ENCODE peak calls at places on chromosomes 1 and 21, in nine cellular contexts. One of them, this sample, is unnamed. For H3K27me3, the result is how much of the 10 kb centered on the place peaks cover.

GRCh38 chr1:44377925-44378784 is 23.1 kb upstream of the ERI3 start:
- DNase-seq in mesenchymal stem cell: peak
- DNase-seq in left lung: no peak
- DNase-seq in psoas muscle: no peak
- DNase-seq in effector memory CD4-positive, alpha-beta T cell: no peak
- DNase-seq in PC-3: peak
- DNase-seq in CD8-positive, alpha-beta T cell: peak
- DNase-seq in IMR-90: peak
- DNase-seq in thoracic aorta: no peak
- DNase-seq in this sample: peak

GRCh38 chr1:28111157-28111556 is 22.7 kb upstream of the EYA3 start:
- DNase-seq in thoracic aorta: no peak
- DNase-seq in psoas muscle: no peak
- DNase-seq in PC-3: peak
- DNase-seq in effector memory CD4-positive, alpha-beta T cell: no peak
- DNase-seq in IMR-90: no peak
- DNase-seq in mesenchymal stem cell: no peak
- DNase-seq in CD8-positive, alpha-beta T cell: no peak
- DNase-seq in left lung: no peak
- DNase-seq in this sample: no peak

GRCh38 chr1:26820784-26821269 is 5.7 kb upstream of the ZDHHC18 start:
- DNase-seq in psoas muscle: no peak
- DNase-seq in effector memory CD4-positive, alpha-beta T cell: no peak
- DNase-seq in IMR-90: no peak
- DNase-seq in CD8-positive, alpha-beta T cell: peak
- DNase-seq in thoracic aorta: no peak
- DNase-seq in PC-3: no peak
- DNase-seq in left lung: no peak
- DNase-seq in mesenchymal stem cell: no peak
- DNase-seq in this sample: no peak

GRCh38 chr1:26337625-26338024 is 16.3 kb downstream of the CRYBG2 start:
- DNase-seq in PC-3: no peak
- DNase-seq in thoracic aorta: no peak
- DNase-seq in effector memory CD4-positive, alpha-beta T cell: no peak
- DNase-seq in CD8-positive, alpha-beta T cell: no peak
- DNase-seq in psoas muscle: no peak
- DNase-seq in IMR-90: no peak
- DNase-seq in mesenchymal stem cell: no peak
- DNase-seq in left lung: no peak
- DNase-seq in this sample: no peak

GRCh38 chr1:210299501-210299900 is 29.2 kb upstream of the HHAT start:
- DNase-seq in effector memory CD4-positive, alpha-beta T cell: no peak
- DNase-seq in mesenchymal stem cell: no peak
- DNase-seq in thoracic aorta: no peak
- DNase-seq in left lung: no peak
- DNase-seq in CD8-positive, alpha-beta T cell: no peak
- DNase-seq in psoas muscle: no peak
- DNase-seq in PC-3: no peak
- DNase-seq in IMR-90: no peak
- DNase-seq in this sample: no peak

GRCh38 chr21:45125347-45125746 is 51.0 kb downstream of the ADARB1 start:
- DNase-seq in effector memory CD4-positive, alpha-beta T cell: no peak
- DNase-seq in IMR-90: no peak
- DNase-seq in mesenchymal stem cell: no peak
- DNase-seq in PC-3: no peak
- DNase-seq in psoas muscle: no peak
- DNase-seq in CD8-positive, alpha-beta T cell: no peak
- DNase-seq in thoracic aorta: no peak
- DNase-seq in left lung: no peak
- DNase-seq in this sample: no peak

GRCh38 chr1:164838786-164839185 is 279.8 kb downstream of the PBX1 start:
- DNase-seq in thoracic aorta: no peak
- DNase-seq in left lung: no peak
- DNase-seq in mesenchymal stem cell: no peak
- DNase-seq in PC-3: no peak
- DNase-seq in psoas muscle: no peak
- DNase-seq in effector memory CD4-positive, alpha-beta T cell: no peak
- DNase-seq in IMR-90: no peak
- DNase-seq in CD8-positive, alpha-beta T cell: no peak
- DNase-seq in this sample: no peak

GRCh38 chr1:169571450-169571849 is 14.8 kb downstream of the F5 start:
- DNase-seq in thoracic aorta: no peak
- DNase-seq in IMR-90: no peak
- DNase-seq in effector memory CD4-positive, alpha-beta T cell: no peak
- DNase-seq in mesenchymal stem cell: no peak
- DNase-seq in CD8-positive, alpha-beta T cell: no peak
- DNase-seq in psoas muscle: no peak
- DNase-seq in PC-3: no peak
- DNase-seq in left lung: no peak
- DNase-seq in this sample: no peak

GRCh38 chr1:110513511-110513910 is 5.5 kb downstream of the KCNA10 start:
- DNase-seq in left lung: no peak
- DNase-seq in effector memory CD4-positive, alpha-beta T cell: no peak
- DNase-seq in mesenchymal stem cell: no peak
- DNase-seq in PC-3: peak
- DNase-seq in CD8-positive, alpha-beta T cell: no peak
- DNase-seq in IMR-90: no peak
- DNase-seq in psoas muscle: no peak
- DNase-seq in thoracic aorta: no peak
- DNase-seq in this sample: no peak

GRCh38 chr21:17352937-17353655 is 159.7 kb upstream of the CXADR start:
- DNase-seq in psoas muscle: no peak
- DNase-seq in CD8-positive, alpha-beta T cell: no peak
- DNase-seq in thoracic aorta: no peak
- DNase-seq in mesenchymal stem cell: no peak
- DNase-seq in left lung: no peak
- DNase-seq in PC-3: no peak
- DNase-seq in IMR-90: no peak
- DNase-seq in effector memory CD4-positive, alpha-beta T cell: no peak
- DNase-seq in this sample: no peak

GRCh38 chr21:14533555-14534400 is 12.3 kb downstream of the SAMSN1 start:
- DNase-seq in mesenchymal stem cell: peak
- DNase-seq in IMR-90: no peak
- DNase-seq in psoas muscle: no peak
- DNase-seq in thoracic aorta: no peak
- DNase-seq in left lung: no peak
- DNase-seq in effector memory CD4-positive, alpha-beta T cell: peak
- DNase-seq in CD8-positive, alpha-beta T cell: peak
- DNase-seq in PC-3: peak
- DNase-seq in this sample: no peak

GRCh38 chr1:41465741-41466140 is 18.7 kb downstream of the EDN2 start:
- DNase-seq in PC-3: no peak
- DNase-seq in thoracic aorta: no peak
- DNase-seq in IMR-90: no peak
- DNase-seq in left lung: no peak
- DNase-seq in CD8-positive, alpha-beta T cell: no peak
- DNase-seq in mesenchymal stem cell: no peak
- DNase-seq in effector memory CD4-positive, alpha-beta T cell: no peak
- DNase-seq in psoas muscle: no peak
- DNase-seq in this sample: no peak

GRCh38 chr1:164308101-164308500 is 250.9 kb upstream of the PBX1 start:
- DNase-seq in IMR-90: no peak
- DNase-seq in effector memory CD4-positive, alpha-beta T cell: no peak
- DNase-seq in psoas muscle: no peak
- DNase-seq in mesenchymal stem cell: no peak
- DNase-seq in thoracic aorta: no peak
- DNase-seq in left lung: no peak
- DNase-seq in PC-3: no peak
- DNase-seq in CD8-positive, alpha-beta T cell: no peak
- DNase-seq in this sample: no peak

GRCh38 chr21:19343711-19344110 is 940.1 kb upstream of the TMPRSS15 start:
- DNase-seq in psoas muscle: no peak
- DNase-seq in mesenchymal stem cell: no peak
- DNase-seq in effector memory CD4-positive, alpha-beta T cell: no peak
- DNase-seq in CD8-positive, alpha-beta T cell: no peak
- DNase-seq in thoracic aorta: no peak
- DNase-seq in IMR-90: no peak
- DNase-seq in PC-3: no peak
- DNase-seq in left lung: no peak
- DNase-seq in this sample: no peak
- H3K27me3 ChIP-seq in psoas muscle: under half
- H3K27me3 ChIP-seq in mesenchymal stem cell: under half
- H3K27me3 ChIP-seq in effector memory CD4-positive, alpha-beta T cell: under half
- H3K27me3 ChIP-seq in CD8-positive, alpha-beta T cell: under half
- H3K27me3 ChIP-seq in thoracic aorta: under half
- H3K27me3 ChIP-seq in IMR-90: under half
- H3K27me3 ChIP-seq in PC-3: under half
- H3K27me3 ChIP-seq in left lung: under half
- H3K27me3 ChIP-seq in this sample: under half

DNA sequence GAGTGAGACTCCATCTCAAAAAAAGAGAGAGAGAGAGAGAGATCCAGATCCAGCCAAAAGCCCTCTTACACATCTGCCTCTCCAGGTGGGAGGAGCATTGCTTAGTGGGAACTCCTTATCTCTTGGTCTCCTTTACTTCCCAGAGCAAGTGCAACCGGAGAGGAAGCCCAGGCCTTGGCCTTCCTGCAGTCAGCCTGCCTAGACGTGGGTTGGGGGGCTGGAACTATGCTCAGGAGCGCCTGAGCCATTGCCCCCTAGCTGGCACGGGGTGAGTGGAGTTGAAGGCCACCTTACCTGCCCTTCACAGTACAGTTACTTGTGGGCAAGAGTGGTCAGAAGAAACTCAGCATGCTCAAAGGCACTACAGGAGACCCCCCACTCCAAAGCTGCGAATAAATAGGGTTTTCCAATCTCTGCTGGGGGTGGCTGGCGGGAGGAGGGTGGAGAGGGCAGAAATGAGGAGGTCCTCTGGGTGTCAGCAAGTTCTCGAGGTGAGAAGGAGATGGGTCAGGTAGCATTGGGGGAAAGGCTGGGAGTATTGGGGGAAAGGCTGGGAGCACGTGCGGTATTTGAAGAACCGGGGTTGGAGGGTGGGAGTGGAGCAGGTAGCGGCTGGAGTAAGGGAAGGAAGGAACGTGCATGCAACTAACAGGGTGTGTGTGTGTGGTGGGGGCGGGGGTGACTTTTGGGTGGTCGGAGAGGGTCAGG is 4.7 kb upstream of the DMBX1 start:
- DNase-seq in effector memory CD4-positive, alpha-beta T cell: no peak
- DNase-seq in PC-3: no peak
- DNase-seq in thoracic aorta: no peak
- DNase-seq in psoas muscle: no peak
- DNase-seq in mesenchymal stem cell: no peak
- DNase-seq in CD8-positive, alpha-beta T cell: no peak
- DNase-seq in IMR-90: no peak
- DNase-seq in left lung: peak
- DNase-seq in this sample: no peak
- H3K27me3 ChIP-seq in effector memory CD4-positive, alpha-beta T cell: under half
- H3K27me3 ChIP-seq in PC-3: under half
- H3K27me3 ChIP-seq in thoracic aorta: under half
- H3K27me3 ChIP-seq in psoas muscle: under half
- H3K27me3 ChIP-seq in mesenchymal stem cell: half or more
- H3K27me3 ChIP-seq in CD8-positive, alpha-beta T cell: under half
- H3K27me3 ChIP-seq in IMR-90: half or more
- H3K27me3 ChIP-seq in left lung: half or more
- H3K27me3 ChIP-seq in this sample: half or more

DNA sequence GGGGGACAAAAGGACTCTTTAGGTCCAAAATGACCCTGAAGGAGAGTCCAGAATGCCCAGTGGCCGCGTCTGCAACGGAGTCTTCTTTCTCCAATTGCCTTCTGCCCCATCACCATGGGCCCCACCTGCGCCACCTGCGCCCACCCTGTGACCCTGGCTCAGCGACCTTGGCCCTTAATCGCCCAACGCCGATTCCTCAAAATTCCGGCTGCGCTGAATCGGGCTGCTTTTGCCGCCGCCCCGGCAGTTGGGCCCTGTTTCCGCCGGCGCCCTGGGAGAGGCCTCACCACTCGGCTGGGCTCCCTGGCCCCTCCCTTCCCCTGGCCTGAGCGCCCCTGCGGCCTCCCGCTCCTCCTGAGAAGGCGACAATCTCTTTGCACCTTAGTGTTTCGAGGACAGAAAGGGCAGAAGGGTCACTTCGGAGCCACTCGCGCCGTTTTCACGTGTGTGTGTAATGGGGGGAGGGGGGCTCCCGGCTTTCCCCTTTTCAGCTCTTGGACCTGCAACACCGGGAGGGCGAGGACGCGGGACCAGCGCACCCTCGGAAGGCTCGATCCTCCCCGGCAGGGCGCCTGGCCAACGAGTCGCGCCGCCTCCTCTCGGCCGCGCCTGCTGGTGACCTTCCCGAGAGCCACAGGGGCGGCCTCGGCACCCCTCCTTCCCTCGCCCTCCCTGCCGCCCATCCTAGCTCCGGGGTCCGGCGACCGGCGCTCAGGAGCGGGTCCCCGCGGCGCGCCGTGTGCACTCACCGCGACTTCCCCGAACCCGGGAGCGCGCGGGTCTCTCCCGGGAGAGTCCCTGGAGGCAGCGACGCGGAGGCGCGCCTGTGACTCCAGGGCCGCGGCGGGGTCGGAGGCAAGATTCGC is 522 bp upstream of the SIM2 start:
- DNase-seq in mesenchymal stem cell: no peak
- DNase-seq in PC-3: peak
- DNase-seq in psoas muscle: peak
- DNase-seq in effector memory CD4-positive, alpha-beta T cell: no peak
- DNase-seq in left lung: peak
- DNase-seq in CD8-positive, alpha-beta T cell: no peak
- DNase-seq in IMR-90: peak
- DNase-seq in thoracic aorta: no peak
- DNase-seq in this sample: no peak
- H3K27me3 ChIP-seq in mesenchymal stem cell: half or more
- H3K27me3 ChIP-seq in PC-3: under half
- H3K27me3 ChIP-seq in psoas muscle: half or more
- H3K27me3 ChIP-seq in effector memory CD4-positive, alpha-beta T cell: half or more
- H3K27me3 ChIP-seq in left lung: half or more
- H3K27me3 ChIP-seq in CD8-positive, alpha-beta T cell: half or more
- H3K27me3 ChIP-seq in IMR-90: half or more
- H3K27me3 ChIP-seq in thoracic aorta: under half
- H3K27me3 ChIP-seq in this sample: half or more

DNA sequence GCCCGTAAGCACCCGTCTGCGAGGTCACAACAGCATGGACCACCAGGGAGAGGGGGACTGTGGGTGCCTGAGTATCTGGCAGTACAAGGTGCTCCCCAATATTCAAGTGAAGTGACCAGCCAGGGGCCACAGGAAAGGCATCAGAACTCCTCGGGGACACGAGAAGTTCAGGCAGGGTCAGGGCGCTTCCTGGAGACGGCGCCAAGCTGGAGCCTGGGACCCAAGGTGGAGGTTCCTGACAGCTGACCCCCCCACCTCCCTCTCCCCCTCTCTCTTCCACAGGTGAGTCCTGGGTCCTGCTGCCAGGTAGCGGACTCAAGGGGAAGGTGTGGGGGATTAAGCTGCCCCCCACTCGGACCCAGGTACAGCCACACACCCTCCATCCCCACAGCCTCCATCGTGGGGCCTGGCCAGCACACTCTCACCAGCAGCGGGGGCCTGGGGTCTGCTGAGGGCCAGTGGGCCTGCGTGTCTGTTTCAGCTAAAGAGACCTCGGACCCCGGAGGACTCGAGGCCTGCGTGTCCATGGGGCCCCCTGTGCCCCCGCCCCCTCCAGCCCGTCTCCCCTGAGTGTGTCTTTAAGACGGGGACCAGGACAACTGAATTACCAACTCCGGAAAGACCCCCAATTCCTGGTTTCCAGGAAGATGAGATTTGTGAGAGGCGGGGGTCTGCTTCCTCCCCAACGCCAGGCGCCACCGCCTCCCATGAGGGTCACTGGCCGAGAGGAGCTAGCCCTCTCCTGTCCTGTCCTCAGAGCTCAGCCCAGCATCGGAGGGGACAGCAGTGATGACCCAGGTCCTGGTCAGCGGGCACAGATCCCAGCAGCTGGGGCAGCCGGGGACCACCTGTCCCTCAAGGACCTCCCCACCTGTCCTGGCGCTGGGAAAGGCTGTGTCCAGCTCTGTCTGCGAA is 6.2 kb downstream of the TNFRSF18 start:
- DNase-seq in mesenchymal stem cell: no peak
- DNase-seq in thoracic aorta: no peak
- DNase-seq in IMR-90: no peak
- DNase-seq in psoas muscle: peak
- DNase-seq in effector memory CD4-positive, alpha-beta T cell: no peak
- DNase-seq in left lung: peak
- DNase-seq in PC-3: no peak
- DNase-seq in CD8-positive, alpha-beta T cell: no peak
- DNase-seq in this sample: no peak
- H3K27me3 ChIP-seq in mesenchymal stem cell: under half
- H3K27me3 ChIP-seq in thoracic aorta: under half
- H3K27me3 ChIP-seq in IMR-90: under half
- H3K27me3 ChIP-seq in psoas muscle: under half
- H3K27me3 ChIP-seq in effector memory CD4-positive, alpha-beta T cell: under half
- H3K27me3 ChIP-seq in left lung: under half
- H3K27me3 ChIP-seq in PC-3: under half
- H3K27me3 ChIP-seq in CD8-positive, alpha-beta T cell: under half
- H3K27me3 ChIP-seq in this sample: under half

This sample was measured in iPS DF 6.9.